ENCODE peak calls at places on chromosomes 4 and X, in four cellular contexts. B, S, K and R are unnamed samples.

GRCh38 chr4:74891037-74891436 is 41.9 kb upstream of the PARM1 start:
- DNase-seq in K (no peak), B (no peak), S (no peak), R (no peak)

GRCh38 chr4:183563874-183564273 is 59.0 kb downstream of the ING2 start:
- DNase-seq in K (no peak), S (no peak), B (peak; percentile 54), R (peak; percentile 46)

GRCh38 chr4:104907074-104907649 is 239.5 kb upstream of the TET2 start:
- DNase-seq in S (no peak), B (no peak), K (no peak), R (no peak)

GRCh38 chr4:5800496-5800895 is 89.5 kb downstream of the EVC start:
- DNase-seq in K (no peak), B (no peak), S (no peak), R (no peak)

GRCh38 chrX:84721416-84721815 is 219.2 kb upstream of the HDX start:
- DNase-seq in S (no peak), B (no peak), K (no peak), R (no peak)

GRCh38 chr4:6916069-6916586 is 6.5 kb downstream of the TBC1D14 start:
- DNase-seq in B (no peak), K (no peak), S (no peak), R (no peak)

GRCh38 chr4:161767116-161767515 is 396.7 kb downstream of the FSTL5 start:
- DNase-seq in B (peak; percentile 83), K (no peak), S (no peak), R (peak; percentile 87)

GRCh38 chr4:105990933-105991332 is 95.7 kb downstream of the NPNT start:
- DNase-seq in S (no peak), K (no peak), B (peak; percentile 49), R (peak; percentile 84)

GRCh38 chr4:114041117-114041475 is 61.6 kb upstream of the ARSJ start:
- DNase-seq in K (no peak), S (no peak), B (peak; percentile 86), R (no peak)

GRCh38 chr4:16843831-16844508 is 54.5 kb downstream of the LDB2 start:
- DNase-seq in B (peak; percentile 66), K (no peak), S (no peak), R (peak; percentile 89)

GRCh38 chr4:183828839-183829238 is 76.3 kb upstream of the STOX2 start:
- DNase-seq in B (no peak), S (no peak), K (no peak), R (no peak)

GRCh38 chr4:15003441-15003890 is 1.2 kb downstream of the CPEB2 start:
- DNase-seq in S (peak; percentile 36), B (peak; percentile 43), K (peak; percentile 45), R (peak; percentile 50)

GRCh38 chr4:70269674-70270073 is 27.3 kb downstream of the CSN3 start:
- DNase-seq in S (no peak), K (no peak), B (peak; percentile 40), R (peak; percentile 48)

GRCh38 chr4:146675171-146675570 is 36.5 kb downstream of the POU4F2 start:
- DNase-seq in B (no peak), S (no peak), K (no peak), R (no peak)

GRCh38 chrX:46676399-46677351 is 82.2 kb downstream of the SLC9A7 start:
- DNase-seq in B (no peak), K (no peak), S (peak; percentile 0), R (no peak)

GRCh38 chrX:74931214-74931613 is 6.0 kb upstream of the NEXMIF start:
- DNase-seq in B (no peak), K (no peak), S (no peak), R (no peak)

GRCh38 chr4:7512428-7512827 is 77.7 kb upstream of the PSAPL1 start:
- DNase-seq in K (no peak), B (no peak), S (no peak), R (no peak)

GRCh38 chr4:111999801-112000200 is 145.5 kb upstream of the FAM241A start:
- DNase-seq in S (no peak), B (no peak), K (no peak), R (no peak)

GRCh38 chr4:11702886-11703555 is 274.3 kb upstream of the HS3ST1 start:
- DNase-seq in S (no peak), K (no peak), B (no peak), R (no peak)

GRCh38 chr4:69617083-69617694 is 22.3 kb downstream of the UGT2A2 start:
- DNase-seq in B (peak; percentile 44), S (no peak), K (no peak), R (peak; percentile 72)

GRCh38 chrX:24805201-24805600 is 111.5 kb downstream of the POLA1 start:
- DNase-seq in S (no peak), B (no peak), K (no peak), R (no peak)

GRCh38 chr4:88866862-88867550 is 169.4 kb upstream of the NAP1L5 start:
- DNase-seq in S (no peak), B (peak; percentile 83), K (no peak), R (peak; percentile 43)

GRCh38 chrX:150364347-150365050 is 1.4 kb downstream of the MAMLD1 start:
- DNase-seq in K (no peak), S (peak; percentile 1), B (peak; percentile 45), R (no peak)

GRCh38 chrX:23959781-23960180 is 52.0 kb downstream of the CXorf58 start:
- DNase-seq in S (no peak), K (no peak), B (no peak), R (no peak)

GRCh38 chr4:41820473-41820872 is 71.9 kb upstream of the PHOX2B start:
- DNase-seq in S (no peak), B (no peak), K (no peak), R (no peak)

GRCh38 chr4:91990726-91991125 is 313.0 kb upstream of the GRID2 start:
- DNase-seq in K (no peak), B (no peak), S (no peak), R (no peak)

GRCh38 chr4:7016512-7016911 is 26.7 kb upstream of the TADA2B start:
- DNase-seq in K (no peak), S (no peak), B (no peak), R (no peak)

GRCh38 chr4:113433536-113434246 is 327.8 kb downstream of the CAMK2D start:
- DNase-seq in B (peak; percentile 27), K (no peak), S (no peak), R (peak; percentile 14)

GRCh38 chr4:55498051-55498450 is 48.7 kb downstream of the CLOCK start:
- DNase-seq in K (no peak), S (no peak), B (no peak), R (no peak)

GRCh38 chr4:83569967-83570366 is 34.1 kb downstream of the GPAT3 start:
- DNase-seq in S (no peak), B (peak; percentile 85), K (no peak), R (no peak)

GRCh38 chrX:3697701-3698279 is 15.7 kb downstream of the PRKX start:
- DNase-seq in K (no peak), S (no peak), B (no peak), R (peak; percentile 65)

GRCh38 chrX:150594584-150594983 is 26.2 kb downstream of the MTM1 start:
- DNase-seq in K (no peak), B (no peak), S (no peak), R (no peak)

GRCh38 chr4:1958276-1959103 is 50.3 kb downstream of the NELFA start:
- DNase-seq in B (no peak), S (no peak), K (no peak), R (no peak)